ENCODE peak calls at places on chromosome 21, in four cellular contexts. G is G401; Y is kidney glomerular epithelial cell; V is stimulated activated CD4-positive, alpha-beta T cell treated with anti-CD3 and anti-CD28 coated beads, Interleukin-15, amount 100 ng/mL, for 24 hours. N is an unnamed sample.

GRCh38 chr21:31182231-31183129 is 144.2 kb upstream of the KRTAP19-8 start:
- DNase-seq in G (no peak), Y (no peak), V (peak), N (peak)

GRCh38 chr21:36320421-36321324 is 676 bp downstream of the MORC3 start:
- DNase-seq in G (peak), Y (peak), V (peak), N (peak)

GRCh38 chr21:41662761-41663160 is 104.1 kb downstream of the RIPK4 start:
- DNase-seq in G (no peak), Y (no peak), V (no peak), N (no peak)

GRCh38 chr21:45982256-45982757 is 737 bp downstream of the COL6A1 start:
- DNase-seq in G (peak), Y (peak), V (no peak), N (peak)

GRCh38 chr21:42962360-42963007 is 11.9 kb upstream of the PKNOX1 start:
- DNase-seq in G (no peak), Y (no peak), V (no peak), N (no peak)

GRCh38 chr21:34869541-34869940 is 179.6 kb downstream of the RUNX1 start:
- DNase-seq in G (no peak), Y (no peak), V (no peak), N (no peak)

GRCh38 chr21:36792505-36792967 is 93.6 kb downstream of the SIM2 start:
- DNase-seq in G (peak), Y (no peak), V (no peak), N (peak)

GRCh38 chr21:17688912-17689874 is 76.5 kb upstream of the BTG3 start:
- DNase-seq in G (no peak), Y (peak), V (peak), N (peak)

GRCh38 chr21:44395260-44395659 is 41.8 kb downstream of the TRPM2 start:
- DNase-seq in G (no peak), Y (no peak), V (no peak), N (no peak)

GRCh38 chr21:38170283-38170682 is 86.5 kb upstream of the KCNJ15 start:
- DNase-seq in G (no peak), Y (peak), V (peak), N (peak)

GRCh38 chr21:37232274-37233018 is 34.7 kb downstream of the VPS26C start:
- DNase-seq in G (no peak), Y (no peak), V (no peak), N (no peak)

GRCh38 chr21:45109831-45110492 is 35.6 kb downstream of the ADARB1 start:
- DNase-seq in G (peak), Y (peak), V (peak), N (peak)

GRCh38 chr21:25508364-25508763 is 98.9 kb downstream of the MRPL39 start:
- DNase-seq in G (no peak), Y (no peak), V (no peak), N (no peak)

GRCh38 chr21:16932314-16932713 is 580.5 kb upstream of the CXADR start:
- DNase-seq in G (no peak), Y (no peak), V (no peak), N (no peak)

GRCh38 chr21:14603202-14603601 is 57.1 kb upstream of the SAMSN1 start:
- DNase-seq in G (no peak), Y (peak), V (no peak), N (no peak)

GRCh38 chr21:18449586-18449985 is 46.0 kb upstream of the TMPRSS15 start:
- DNase-seq in G (no peak), Y (no peak), V (no peak), N (no peak)

GRCh38 chr21:21712761-21713558 is 714.8 kb downstream of the NCAM2 start:
- DNase-seq in G (no peak), Y (no peak), V (no peak), N (no peak)

GRCh38 chr21:45269861-45270260 is 17.8 kb downstream of the POFUT2 start:
- DNase-seq in G (no peak), Y (no peak), V (no peak), N (no peak)

GRCh38 chr21:33578214-33578613 is 10.3 kb downstream of the DONSON start:
- DNase-seq in G (no peak), Y (no peak), V (no peak), N (no peak)

GRCh38 chr21:39720126-39720778 is 24.7 kb upstream of the IGSF5 start:
- DNase-seq in G (no peak), Y (no peak), V (no peak), N (no peak)

GRCh38 chr21:31879911-31880310 is 7.1 kb downstream of the HUNK start:
- DNase-seq in G (no peak), Y (no peak), V (no peak), N (no peak)

GRCh38 chr21:44316277-44316900 is 16.5 kb downstream of the PFKL start:
- DNase-seq in G (no peak), Y (no peak), V (no peak), N (no peak)

GRCh38 chr21:33136898-33137502 is 67.1 kb downstream of the OLIG1 start:
- DNase-seq in G (no peak), Y (no peak), V (no peak), N (no peak)

GRCh38 chr21:37208056-37208705 is 59.0 kb downstream of the VPS26C start:
- DNase-seq in G (peak), Y (no peak), V (peak), N (peak)

GRCh38 chr21:31557421-31557955 is 102.0 kb upstream of the SOD1 start:
- DNase-seq in G (no peak), Y (no peak), V (peak), N (peak)

GRCh38 chr21:15730484-15731242 is 881 bp downstream of the USP25 start:
- DNase-seq in G (peak), Y (no peak), V (no peak), N (no peak)

GRCh38 chr21:37087188-37087587 is 14.1 kb downstream of the TTC3 start:
- DNase-seq in G (peak), Y (no peak), V (no peak), N (peak)

GRCh38 chr21:43603641-43604504 is 55.4 kb downstream of the HSF2BP start:
- DNase-seq in G (no peak), Y (no peak), V (no peak), N (no peak)

GRCh38 chr21:42615924-42616323 is 37.5 kb upstream of the PDE9A start:
- DNase-seq in G (no peak), Y (no peak), V (no peak), N (no peak)